ENCODE peak calls at places on chromosome 14, in seven cellular contexts. N is lung, X is AG04450, K is suprapubic skin, S is AG10803, R is transverse colon, Q is mucosa of descending colon. J is an unnamed sample.

GRCh38 chr14:72800848-72801370 is 93.0 kb downstream of the DPF3 start:
- DNase-seq in R (no peak), S (no peak), N (no peak), X (no peak), K (no peak), Q (no peak), J (no peak)

GRCh38 chr14:99604766-99605298 is 825 bp upstream of the CCDC85C start:
- DNase-seq in X (no peak), N (no peak), Q (peak), R (peak), S (peak), K (no peak), J (no peak)

GRCh38 chr14:74647834-74648361 is 35.9 kb upstream of the LTBP2 start:
- DNase-seq in X (no peak), K (peak), R (no peak), Q (no peak), S (no peak), N (no peak), J (no peak)

GRCh38 chr14:68682166-68683103 is 110.4 kb downstream of the ZFP36L1 start:
- DNase-seq in N (peak), X (peak), K (no peak), Q (peak), S (peak), R (peak), J (peak)

GRCh38 chr14:88870777-88871176 is 46.3 kb downstream of the TTC8 start:
- DNase-seq in R (no peak), K (no peak), S (no peak), N (no peak), X (no peak), Q (no peak), J (no peak)

GRCh38 chr14:47148686-47149085 is 497.1 kb upstream of the RPL10L start:
- DNase-seq in Q (no peak), N (no peak), K (no peak), X (no peak), R (no peak), S (no peak), J (no peak)

GRCh38 chr14:52473557-52473956 is 78.7 kb downstream of the TXNDC16 start:
- DNase-seq in X (no peak), K (no peak), Q (peak), S (peak), R (no peak), N (no peak), J (no peak)

GRCh38 chr14:92493024-92493423 is 20.6 kb upstream of the RIN3 start:
- DNase-seq in X (no peak), Q (no peak), K (no peak), R (no peak), N (peak), S (no peak), J (no peak)

GRCh38 chr14:101601603-101602465 is 40.5 kb downstream of the DIO3 start:
- DNase-seq in K (no peak), N (no peak), Q (no peak), S (no peak), X (no peak), R (peak), J (no peak)

GRCh38 chr14:32938719-32939253 is at the start of gene NPAS3:
- DNase-seq in X (no peak), R (no peak), Q (no peak), N (no peak), K (no peak), S (peak), J (no peak)

GRCh38 chr14:77607741-77608302 is 8.6 kb downstream of the SPTLC2 start:
- DNase-seq in S (no peak), Q (no peak), X (no peak), R (no peak), K (no peak), N (no peak), J (no peak)

GRCh38 chr14:65062096-65063075 is 39.9 kb downstream of the MAX start:
- DNase-seq in Q (no peak), R (no peak), X (no peak), N (no peak), K (no peak), S (no peak), J (no peak)

GRCh38 chr14:56118611-56119181 is 485 bp downstream of the PELI2 start:
- DNase-seq in X (no peak), S (peak), N (no peak), R (peak), K (no peak), Q (peak), J (no peak)

GRCh38 chr14:23657959-23658470 is 21.9 kb downstream of the DHRS2 start:
- DNase-seq in R (no peak), K (no peak), X (no peak), N (no peak), S (no peak), Q (no peak), J (no peak)

GRCh38 chr14:91753501-91754128 is 21.7 kb upstream of the CATSPERB start:
- DNase-seq in R (no peak), K (no peak), X (no peak), Q (no peak), S (peak), N (no peak), J (no peak)

GRCh38 chr14:75279153-75279738 is 618 bp downstream of the FOS start:
- DNase-seq in Q (peak), N (no peak), R (peak), X (no peak), S (peak), K (no peak), J (no peak)

GRCh38 chr14:80901260-80901659 is 40.3 kb downstream of the CEP128 start:
- DNase-seq in K (no peak), Q (no peak), N (no peak), S (no peak), R (no peak), X (no peak), J (no peak)

GRCh38 chr14:79809849-79810612 is 401.3 kb downstream of the DIO2 start:
- DNase-seq in N (no peak), K (no peak), X (no peak), R (peak), S (no peak), Q (peak), J (no peak)

GRCh38 chr14:41476526-41476925 is 130.2 kb upstream of the LRFN5 start:
- DNase-seq in X (no peak), N (no peak), S (no peak), Q (no peak), K (no peak), R (no peak), J (no peak)

GRCh38 chr14:23306412-23307145 is at the start of gene BCL2L2:
- DNase-seq in S (peak), X (peak), R (peak), K (peak), Q (peak), N (peak), J (peak)

GRCh38 chr14:53894456-53894855 is 62.2 kb downstream of the BMP4 start:
- DNase-seq in X (no peak), Q (no peak), N (no peak), K (no peak), R (no peak), S (peak), J (peak)

GRCh38 chr14:22739423-22739822 is 27.1 kb upstream of the OXA1L start:
- DNase-seq in X (no peak), Q (no peak), N (no peak), R (no peak), K (no peak), S (no peak), J (no peak)

GRCh38 chr14:75647650-75648049 is 13.0 kb downstream of the ERG28 start:
- DNase-seq in X (no peak), K (no peak), R (no peak), N (no peak), Q (no peak), S (peak), J (no peak)

GRCh38 chr14:59244581-59244980 is 56.1 kb downstream of the DAAM1 start:
- DNase-seq in Q (peak), K (no peak), N (no peak), S (no peak), R (no peak), X (no peak), J (no peak)

GRCh38 chr14:75980856-75981255 is 939 bp downstream of the TGFB3 start:
- DNase-seq in X (no peak), Q (no peak), S (no peak), K (no peak), R (no peak), N (no peak), J (no peak)

GRCh38 chr14:94373708-94374107 is 14.7 kb downstream of the SERPINA1 start:
- DNase-seq in K (no peak), N (no peak), S (peak), Q (no peak), R (no peak), X (peak), J (peak)

GRCh38 chr14:90447720-90448497 is 51.1 kb downstream of the CALM1 start:
- DNase-seq in X (no peak), R (no peak), N (no peak), S (no peak), K (no peak), Q (no peak), J (no peak)

GRCh38 chr14:56195727-56196126 is 77.5 kb downstream of the PELI2 start:
- DNase-seq in Q (peak), R (peak), N (no peak), S (peak), K (no peak), X (no peak), J (peak)

GRCh38 chr14:75249251-75249957 is 29.2 kb upstream of the FOS start:
- DNase-seq in R (peak), X (no peak), N (no peak), Q (peak), S (no peak), K (no peak), J (no peak)

GRCh38 chr14:99603471-99603933 is 505 bp downstream of the CCDC85C start:
- DNase-seq in X (no peak), K (no peak), N (no peak), R (peak), S (peak), Q (peak), J (no peak)

GRCh38 chr14:64539186-64539552 is 1.4 kb upstream of the HSPA2 start:
- DNase-seq in X (no peak), K (no peak), N (no peak), Q (no peak), S (peak), R (no peak), J (no peak)

GRCh38 chr14:26123459-26123858 is 474.4 kb downstream of the NOVA1 start:
- DNase-seq in S (no peak), K (no peak), Q (no peak), N (no peak), X (no peak), R (no peak), J (no peak)

GRCh38 chr14:59870277-59871165 is at the start of gene RTN1:
- DNase-seq in R (peak), N (peak), K (peak), Q (peak), S (peak), X (peak), J (no peak)

GRCh38 chr14:42277840-42278239 is 671.2 kb downstream of the LRFN5 start:
- DNase-seq in S (no peak), K (no peak), N (no peak), R (no peak), X (no peak), Q (no peak), J (no peak)

GRCh38 chr14:20494935-20495766 is 10.2 kb upstream of the RNASE10 start:
- DNase-seq in N (no peak), S (peak), K (no peak), Q (no peak), R (no peak), X (no peak), J (no peak)

GRCh38 chr14:80621701-80622100 is 319.8 kb downstream of the CEP128 start:
- DNase-seq in R (no peak), X (peak), K (no peak), N (no peak), S (peak), Q (no peak), J (peak)

GRCh38 chr14:49598479-49599301 is at the start of gene LRR1:
- DNase-seq in N (peak), Q (peak), S (peak), R (peak), K (peak), X (peak), J (no peak)
- TF ChIP-seq CTCF in N (no peak), Q (no peak), S (no peak), R (no peak), K (no peak), X (no peak), J (no peak)

DNA sequence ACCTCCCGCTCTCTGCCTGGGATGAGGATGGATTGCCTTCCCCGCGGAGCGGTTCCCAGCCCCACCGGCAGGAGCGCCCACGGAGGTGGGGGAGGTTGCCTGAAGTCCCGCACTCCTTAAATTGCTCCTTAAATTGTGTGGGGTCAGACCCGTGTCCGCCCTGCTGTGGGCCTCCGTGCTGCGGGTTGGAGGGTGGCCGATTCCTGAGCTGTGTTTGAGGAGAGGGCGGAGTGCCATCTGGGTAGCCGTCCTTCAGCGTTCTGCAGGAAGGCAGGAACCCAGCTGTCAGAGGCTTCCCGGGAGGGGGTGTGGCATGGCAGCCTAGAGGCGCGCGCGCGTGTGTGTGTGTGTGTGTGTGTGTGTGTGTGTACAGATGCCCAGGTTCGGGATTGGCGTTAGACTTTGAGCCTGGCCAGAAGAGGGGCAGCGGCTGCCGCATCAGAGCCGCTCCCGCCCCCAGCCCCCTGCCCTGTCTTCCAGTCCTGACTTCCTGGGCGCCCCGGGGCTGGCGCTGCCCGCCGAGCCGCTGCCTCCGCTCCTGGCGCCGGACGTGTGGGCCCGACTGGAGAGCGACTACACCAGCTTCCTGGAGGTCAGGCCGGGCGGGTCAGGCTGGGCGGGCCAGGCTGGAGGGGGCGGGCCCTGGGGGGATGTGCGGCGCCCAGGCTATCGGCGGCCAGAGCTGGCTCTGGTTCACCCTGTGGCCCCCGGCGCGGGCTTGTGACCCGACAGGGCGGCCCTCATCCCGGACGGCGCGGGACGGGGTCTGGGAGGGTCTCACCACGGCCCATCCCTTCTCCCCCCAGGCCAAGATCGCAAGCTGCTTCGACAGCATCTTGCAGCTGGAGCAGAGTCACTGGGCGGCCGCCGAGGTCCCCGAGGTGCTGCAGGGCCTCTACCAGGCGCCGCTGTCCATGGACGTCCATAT is 9.2 kb downstream of the EXOC3L4 start:
- DNase-seq in N (no peak), S (peak), K (no peak), R (peak), X (no peak), Q (peak), J (no peak)
- H3K4me3 ChIP-seq in N (no peak), S (no peak), K (peak), R (peak), X (no peak), Q (no peak), J (no peak)

GRCh38 chr14:36254020-36254614 is 66.3 kb downstream of the MBIP start:
- DNase-seq in N (no peak), S (peak), X (no peak), K (no peak), Q (no peak), R (no peak), J (no peak)
- TF ChIP-seq CTCF in N (no peak), S (peak), X (peak), K (no peak), Q (no peak), R (no peak), J (no peak)

GRCh38 chr14:105482486-105483110 is 4.1 kb upstream of the CRIP1 start:
- DNase-seq in N (no peak), S (no peak), R (no peak), X (no peak), K (no peak), Q (no peak), J (no peak)

GRCh38 chr14:105480807-105481801 is 5.6 kb upstream of the CRIP1 start:
- DNase-seq in K (peak), R (peak), S (peak), X (peak), Q (peak), N (peak), J (peak)

GRCh38 chr14:105480165-105480564 is 5.5 kb downstream of the CRIP2 start:
- DNase-seq in S (no peak), Q (peak), K (no peak), R (no peak), N (no peak), X (no peak), J (no peak)

GRCh38 chr14:105483300-105484068 is 3.2 kb upstream of the CRIP1 start:
- DNase-seq in R (peak), S (no peak), X (no peak), Q (peak), K (no peak), N (no peak), J (no peak)

GRCh38 chr14:105481886-105482454 is 4.7 kb upstream of the CRIP1 start:
- DNase-seq in N (peak), K (peak), R (peak), Q (peak), S (peak), X (peak), J (peak)
- H3K4me3 ChIP-seq in N (no peak), K (peak), R (peak), Q (no peak), S (peak), X (peak), J (peak)

GRCh38 chr14:98379829-98380228 is 892.2 kb downstream of the BCL11B start:
- DNase-seq in K (no peak), N (no peak), Q (no peak), S (no peak), X (no peak), R (no peak), J (no peak)
- TF ChIP-seq CTCF in K (no peak), N (no peak), Q (no peak), S (no peak), X (no peak), R (no peak), J (no peak)

GRCh38 chr14:102819176-102819628 is 42.0 kb downstream of the TRAF3 start:
- DNase-seq in N (no peak), X (no peak), Q (peak), R (peak), K (no peak), S (peak), J (no peak)

GRCh38 chr14:102821252-102821651 is 44.0 kb downstream of the TRAF3 start:
- DNase-seq in R (no peak), X (no peak), N (no peak), K (no peak), Q (no peak), S (no peak), J (no peak)

GRCh38 chr14:102819790-102820330 is 42.6 kb downstream of the TRAF3 start:
- DNase-seq in X (no peak), S (no peak), R (no peak), Q (peak), N (no peak), K (no peak), J (no peak)

GRCh38 chr14:102817318-102817717 is 40.1 kb downstream of the TRAF3 start:
- DNase-seq in K (no peak), Q (no peak), R (no peak), S (no peak), N (no peak), X (no peak), J (no peak)

DNA sequence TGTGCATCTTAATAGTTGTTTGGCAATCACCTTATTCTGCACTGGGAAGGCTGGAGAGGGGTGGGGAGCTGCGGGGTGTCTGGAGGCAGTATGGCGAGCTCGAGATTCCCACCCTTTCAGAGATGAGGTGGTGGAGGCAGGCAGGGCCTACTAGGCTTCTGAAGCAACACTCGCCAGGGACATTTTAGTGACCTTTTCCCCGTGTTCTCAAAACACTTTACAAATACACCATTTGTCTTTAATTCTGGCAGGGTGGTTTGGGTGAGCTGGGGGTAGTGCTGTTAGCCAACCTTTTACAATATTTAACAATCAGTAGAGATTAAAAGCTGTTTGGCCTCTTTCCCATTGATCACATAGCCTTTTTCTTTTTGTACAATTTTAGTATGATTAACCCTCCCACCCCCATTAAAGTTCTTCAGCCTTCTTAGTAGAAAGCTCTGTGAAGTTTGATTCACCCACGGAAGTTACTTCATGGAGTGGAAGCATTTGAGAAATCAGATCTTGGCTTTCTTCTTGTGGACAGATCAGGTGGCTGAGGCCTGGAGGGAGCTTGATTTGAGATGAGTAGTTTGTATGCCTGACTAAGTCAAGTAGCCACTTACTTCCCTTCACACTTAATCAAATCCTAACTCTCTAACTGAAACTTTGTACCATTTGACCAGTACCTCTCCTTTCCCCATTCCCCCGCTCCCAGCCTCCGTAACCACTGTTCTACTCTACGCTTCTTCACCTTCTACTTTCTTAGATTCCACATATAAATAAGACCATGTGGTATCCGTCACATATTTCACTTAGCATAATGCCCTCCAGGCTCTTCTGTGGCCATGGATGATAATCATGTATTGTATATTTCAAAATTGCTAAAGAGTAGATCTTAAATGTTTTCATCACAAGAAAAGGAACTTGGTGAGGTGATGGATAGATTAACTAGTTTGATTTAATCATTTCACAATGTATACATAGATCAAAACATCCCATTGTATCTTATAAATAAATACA is 41.0 kb downstream of the TRAF3 start:
- DNase-seq in X (no peak), N (no peak), R (no peak), K (no peak), Q (no peak), S (peak), J (no peak)
- H3K4me3 ChIP-seq in X (no peak), N (no peak), R (no peak), K (no peak), Q (no peak), S (no peak), J (no peak)